ENCODE peak calls at places on chromosomes 1 and 21, in eight cellular contexts. I is esophagus squamous epithelium, A is ureter, T is skeletal muscle cell, K is omental fat pad, B is NCI-H1417, U is KBM-7, X is body of pancreas. Z is an unnamed sample.
A peak's percentile ranks its signal among the peaks of the same experiment; 100 is the strongest.

GRCh38 chr1:150970818-150971582 is 3.6 kb downstream of the CERS2 start:
- DNase-seq in X (peak; percentile 91), U (no peak), B (no peak), A (peak; percentile 80), K (no peak), T (peak; percentile 27), I (no peak), Z (no peak)

GRCh38 chr1:41365772-41366427 is 4.7 kb downstream of the FOXO6 start:
- DNase-seq in T (no peak), B (peak; percentile 86), K (no peak), X (peak; percentile 43), U (no peak), I (no peak), A (no peak), Z (no peak)

GRCh38 chr21:41778974-41779600 is 12.2 kb upstream of the RIPK4 start:
- DNase-seq in K (no peak), A (no peak), X (no peak), T (no peak), U (no peak), I (no peak), B (peak; percentile 44), Z (no peak)

GRCh38 chr1:181364801-181365200 is 118.5 kb upstream of the CACNA1E start:
- DNase-seq in X (no peak), B (no peak), K (no peak), I (no peak), U (no peak), T (no peak), A (no peak), Z (no peak)

GRCh38 chr1:52348704-52349301 is 17.2 kb downstream of the CC2D1B start:
- DNase-seq in X (no peak), U (peak; percentile 63), A (no peak), B (no peak), T (no peak), K (no peak), I (no peak), Z (no peak)

GRCh38 chr1:31891280-31891679 is 46.9 kb downstream of the PTP4A2 start:
- DNase-seq in K (no peak), I (no peak), U (no peak), B (no peak), X (no peak), T (no peak), A (peak; percentile 9), Z (no peak)

GRCh38 chr1:62024690-62025089 is 170.0 kb upstream of the L1TD1 start:
- DNase-seq in B (no peak), U (no peak), X (no peak), T (no peak), A (no peak), I (no peak), K (no peak), Z (no peak)

GRCh38 chr1:20552728-20553571 is 577 bp downstream of the FAM43B start:
- DNase-seq in U (no peak), A (no peak), K (no peak), T (no peak), B (peak; percentile 27), I (no peak), X (no peak), Z (no peak)

GRCh38 chr1:156941675-156942074 is 21.2 kb downstream of the LRRC71 start:
- DNase-seq in A (no peak), T (no peak), K (no peak), U (no peak), I (no peak), X (no peak), B (no peak), Z (no peak)

GRCh38 chr1:154707901-154708514 is 100.0 kb upstream of the ADAR start:
- DNase-seq in K (no peak), A (no peak), I (no peak), U (no peak), B (no peak), X (no peak), T (no peak), Z (no peak)

GRCh38 chr1:164504699-164505098 is 54.3 kb upstream of the PBX1 start:
- DNase-seq in X (no peak), U (no peak), A (no peak), T (no peak), K (no peak), I (no peak), B (no peak), Z (no peak)